ENCODE peak calls at places on chromosomes 11 and 22, in four cellular contexts. E is HepG2, W is SK-N-SH, R is H1. H is an unnamed sample.

GRCh38 chr22:22061085-22062077 is 78.8 kb upstream of the TOP3B start:
- DNase-seq in R (no peak), W (no peak), E (peak), H (no peak)

GRCh38 chr22:46908641-46909107 is 146.2 kb downstream of the TBC1D22A start:
- DNase-seq in W (no peak), E (no peak), R (no peak), H (no peak)

GRCh38 chr11:110032257-110032656 is 60.9 kb upstream of the ZC3H12C start:
- DNase-seq in R (no peak), E (no peak), W (no peak), H (no peak)

GRCh38 chr22:27139935-27140493 is 482.6 kb downstream of the MIAT start:
- DNase-seq in R (no peak), W (peak), E (no peak), H (no peak)

GRCh38 chr11:73313652-73314051 is 5.6 kb downstream of the ARHGEF17 start:
- DNase-seq in R (no peak), W (no peak), E (no peak), H (no peak)

GRCh38 chr11:2303627-2304155 is 1.9 kb downstream of the TSPAN32 start:
- DNase-seq in R (no peak), W (peak), E (no peak), H (no peak)

GRCh38 chr11:1884123-1884415 is 7.6 kb downstream of the PRR33 start:
- DNase-seq in R (no peak), W (no peak), E (no peak), H (no peak)

GRCh38 chr11:68140496-68141246 is 19.5 kb upstream of the CHKA start:
- DNase-seq in W (peak), R (no peak), E (no peak), H (no peak)

GRCh38 chr11:94895971-94896370 is 77.4 kb downstream of the CWC15 start:
- DNase-seq in E (no peak), W (no peak), R (no peak), H (no peak)

GRCh38 chr11:97938789-97939188 is 1082.0 kb upstream of the CNTN5 start:
- DNase-seq in W (no peak), E (no peak), R (no peak), H (no peak)

GRCh38 chr11:119041821-119042514 is 11.3 kb upstream of the SLC37A4 start:
- DNase-seq in R (no peak), W (no peak), E (no peak), H (no peak)

GRCh38 chr11:133339495-133340140 is 192.7 kb downstream of the OPCML start:
- DNase-seq in W (no peak), R (no peak), E (no peak), H (no peak)

GRCh38 chr22:39236321-39237275 is 8.2 kb downstream of the PDGFB start:
- DNase-seq in R (no peak), E (no peak), W (no peak), H (peak)

GRCh38 chr11:18366286-18366685 is 28.1 kb upstream of the LDHA start:
- DNase-seq in E (no peak), W (no peak), R (no peak), H (no peak)

GRCh38 chr11:126781942-126782341 is 218.6 kb downstream of the KIRREL3 start:
- DNase-seq in R (no peak), E (no peak), W (no peak), H (no peak)

GRCh38 chr11:118619444-118620205 is 12.2 kb downstream of the PHLDB1 start:
- DNase-seq in W (no peak), R (no peak), E (no peak), H (no peak)

GRCh38 chr11:48103621-48104561 is 112.7 kb upstream of the OR4B1 start:
- DNase-seq in R (no peak), W (no peak), E (peak), H (no peak)
- TF ChIP-seq TCF12 in R (no peak), W (no peak), E (no peak), H (no peak)

GRCh38 chr11:15815246-15816209 is 540.8 kb downstream of the SOX6 start:
- DNase-seq in W (no peak), E (no peak), R (no peak), H (no peak)
- H3K4me3 ChIP-seq in W (no peak), E (no peak), R (no peak), H (no peak)

DNA sequence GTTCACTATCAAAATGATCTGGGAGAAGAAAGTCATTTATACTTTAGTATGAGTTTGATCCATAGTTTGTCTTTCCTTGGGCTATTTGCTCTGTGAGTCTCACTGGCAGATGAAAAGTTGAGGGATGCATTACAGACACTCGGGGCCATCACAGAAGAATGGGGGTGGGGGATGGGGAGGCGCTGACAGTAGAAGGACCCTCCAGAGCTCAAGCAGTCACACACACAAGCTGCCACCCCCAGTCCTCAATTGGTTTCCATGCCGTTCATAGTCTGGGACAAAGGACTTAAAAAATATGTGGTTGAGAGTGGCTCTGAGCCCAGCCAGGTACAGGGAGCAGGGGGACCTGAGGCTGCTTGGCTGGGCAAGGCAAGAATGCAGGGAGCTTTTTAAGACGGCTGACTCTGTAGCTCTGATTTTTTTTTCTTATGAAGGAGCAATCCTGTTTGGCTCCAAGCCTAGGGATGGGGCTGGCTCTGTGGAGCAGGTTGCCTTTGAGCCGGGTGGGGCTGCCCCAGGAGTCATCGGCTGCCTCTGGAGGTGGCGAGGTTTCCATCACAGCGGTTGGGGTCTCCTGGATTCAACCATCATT is 13.3 kb upstream of the ANO1 start:
- DNase-seq in E (no peak), R (no peak), W (no peak), H (no peak)
- TF ChIP-seq TCF12 in E (no peak), R (no peak), W (no peak), H (no peak)

DNA sequence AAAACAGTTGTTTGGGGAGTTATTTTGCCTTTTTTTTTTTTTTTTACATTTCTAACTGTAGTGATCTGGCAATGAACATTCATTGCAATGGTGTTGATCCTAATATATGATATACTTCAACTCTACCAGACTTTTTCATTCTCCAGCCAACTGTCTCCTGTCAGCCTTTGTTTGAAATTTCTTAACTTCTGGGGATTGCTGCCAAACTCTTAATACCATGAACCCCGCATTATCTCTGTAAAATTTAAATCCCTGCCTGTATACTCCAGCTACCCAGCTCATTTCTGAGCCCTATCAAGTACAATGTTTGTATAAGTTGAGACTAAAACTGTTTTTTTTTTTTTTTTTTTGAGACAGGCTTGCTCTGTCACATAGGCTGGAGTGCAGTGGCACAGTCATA is 280.7 kb downstream of the TTC28 start:
- DNase-seq in W (no peak), R (no peak), E (no peak), H (no peak)
- H3K4me3 ChIP-seq in W (no peak), R (no peak), E (no peak), H (no peak)